ENCODE peak calls at places on chromosomes 1 and 21, in eight cellular contexts. F is CD4-positive, alpha-beta T cell; Y is CD8-positive, alpha-beta memory T cell; J is tibial nerve; T is SK-N-SH; E is cardiac muscle cell; I is naive thymus-derived CD4-positive, alpha-beta T cell; G is upper lobe of left lung. H is an unnamed sample.
A peak's percentile ranks its signal among the peaks of the same experiment; 100 is the strongest.

GRCh38 chr21:31731112-31731801 is 661 bp downstream of the SCAF4 start:
- DNase-seq in E (peak; percentile 44), F (peak; percentile 45), T (peak; percentile 85), Y (peak; percentile 41), I (peak; percentile 60), J (no peak), G (peak; percentile 31), H (peak; percentile 28)

GRCh38 chr1:212712451-212713303 is 13.0 kb upstream of the BATF3 start:
- DNase-seq in T (no peak), G (no peak), Y (no peak), I (no peak), F (no peak), E (peak; percentile 58), J (no peak), H (no peak)

GRCh38 chr1:228021526-228022030 is 14.8 kb downstream of the WNT3A start:
- DNase-seq in T (no peak), F (no peak), I (no peak), Y (no peak), E (no peak), G (no peak), J (no peak), H (no peak)

GRCh38 chr1:221439008-221439733 is 302.7 kb downstream of the DUSP10 start:
- DNase-seq in E (peak; percentile 51), T (no peak), J (no peak), Y (no peak), I (no peak), F (no peak), G (peak; percentile 24), H (peak; percentile 37)

GRCh38 chr1:115969509-115969908 is 6.8 kb upstream of the SLC22A15 start:
- DNase-seq in T (peak; percentile 34), F (no peak), G (no peak), J (no peak), Y (no peak), I (no peak), E (peak; percentile 34), H (no peak)

GRCh38 chr1:230274254-230274653 is 151.9 kb downstream of the PGBD5 start:
- DNase-seq in Y (no peak), T (no peak), F (no peak), G (no peak), I (no peak), E (no peak), J (no peak), H (no peak)

GRCh38 chr1:53949023-53949611 is 3.0 kb downstream of the LRRC42 start:
- DNase-seq in G (no peak), I (no peak), Y (no peak), J (no peak), F (no peak), E (peak; percentile 65), T (peak; percentile 57), H (no peak)

GRCh38 chr1:179826626-179827280 is 50.9 kb downstream of the TOR1AIP2 start:
- DNase-seq in E (no peak), I (no peak), G (no peak), T (no peak), J (no peak), Y (no peak), F (no peak), H (no peak)

GRCh38 chr1:239555350-239555749 is 169.0 kb downstream of the CHRM3 start:
- DNase-seq in F (no peak), J (no peak), Y (no peak), G (no peak), E (no peak), T (no peak), I (no peak), H (no peak)

GRCh38 chr1:239562095-239562494 is 175.7 kb downstream of the CHRM3 start:
- DNase-seq in J (no peak), Y (no peak), I (no peak), F (no peak), G (no peak), E (no peak), T (no peak), H (no peak)

GRCh38 chr1:239558559-239558958 is 172.2 kb downstream of the CHRM3 start:
- DNase-seq in J (no peak), I (no peak), F (no peak), G (no peak), T (no peak), E (no peak), Y (no peak), H (no peak)

GRCh38 chr1:239560921-239561320 is 174.6 kb downstream of the CHRM3 start:
- DNase-seq in J (no peak), F (no peak), Y (no peak), G (no peak), T (no peak), E (no peak), I (no peak), H (no peak)

GRCh38 chr1:239558992-239559391 is 172.6 kb downstream of the CHRM3 start:
- DNase-seq in J (no peak), F (no peak), E (no peak), I (no peak), G (no peak), T (no peak), Y (no peak), H (no peak)
- H3K9me3 ChIP-seq in J (no peaks in the 10 kb centered on the region), F (no peaks in the 10 kb centered on the region), E (no peaks in the 10 kb centered on the region), I (no peaks in the 10 kb centered on the region), G (no peaks in the 10 kb centered on the region), T (no peaks in the 10 kb centered on the region), Y (no peaks in the 10 kb centered on the region), H (no peaks in the 10 kb centered on the region)

GRCh38 chr1:3945916-3946840 is 46.1 kb upstream of the C1orf174 start:
- DNase-seq in F (no peak), Y (no peak), J (no peak), E (no peak), G (no peak), I (no peak), T (no peak), H (no peak)
- H3K9me3 ChIP-seq in F (no peaks in the 10 kb centered on the region), Y (no peaks in the 10 kb centered on the region), J (no peaks in the 10 kb centered on the region), E (no peaks in the 10 kb centered on the region), G (no peaks in the 10 kb centered on the region), I (no peaks in the 10 kb centered on the region), T (no peaks in the 10 kb centered on the region), H (no peaks in the 10 kb centered on the region)

GRCh38 chr1:5298376-5298775 is 644.0 kb downstream of the AJAP1 start:
- DNase-seq in F (no peak), J (no peak), E (no peak), Y (no peak), G (no peak), T (no peak), I (no peak), H (no peak)
- H3K9me3 ChIP-seq in F (no peaks in the 10 kb centered on the region), J (no peaks in the 10 kb centered on the region), E (no peaks in the 10 kb centered on the region), Y (no peaks in the 10 kb centered on the region), G (no peaks in the 10 kb centered on the region), T (no peaks in the 10 kb centered on the region), I (no peaks in the 10 kb centered on the region), H (no peaks in the 10 kb centered on the region)

GRCh38 chr1:76607712-76608111 is 259.6 kb upstream of the ST6GALNAC5 start:
- DNase-seq in F (no peak), Y (no peak), E (no peak), T (no peak), J (no peak), G (no peak), I (no peak), H (no peak)

DNA sequence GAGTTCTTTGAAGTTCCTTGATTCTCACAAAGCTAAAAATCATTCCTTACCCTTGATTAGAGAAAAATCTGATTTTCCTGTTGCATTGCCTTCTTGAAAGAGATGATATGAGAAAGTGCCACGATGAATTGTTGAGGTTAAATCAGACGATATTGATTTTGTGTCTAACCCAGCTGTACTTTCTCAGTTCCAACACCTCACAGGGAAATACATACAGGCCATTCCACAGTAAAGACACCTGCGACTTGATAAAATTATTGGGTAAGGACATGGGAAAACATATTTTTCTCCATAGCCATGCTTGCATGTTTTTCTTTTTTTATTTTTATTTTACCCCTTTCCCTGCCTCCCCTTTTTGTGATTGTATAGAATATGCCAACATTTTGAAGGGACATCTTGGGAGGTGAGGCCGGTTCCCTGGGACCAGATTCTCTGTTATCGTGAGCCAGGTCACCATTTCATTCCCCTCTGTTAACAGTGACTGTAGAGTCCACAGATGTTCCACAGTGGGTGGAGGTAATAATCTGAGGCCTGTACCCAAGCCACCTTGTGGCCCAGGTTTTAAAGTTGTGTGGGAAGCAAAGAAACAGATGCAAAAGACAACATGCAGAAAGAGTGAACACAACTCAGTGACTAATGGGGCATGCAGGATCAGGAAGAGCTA is 255.4 kb upstream of the ST6GALNAC5 start:
- DNase-seq in J (no peak), Y (no peak), G (no peak), I (no peak), T (no peak), F (no peak), E (no peak), H (no peak)
- H3K9me3 ChIP-seq in J (no peaks in the 10 kb centered on the region), Y (no peaks in the 10 kb centered on the region), G (no peaks in the 10 kb centered on the region), I (no peaks in the 10 kb centered on the region), T (no peaks in the 10 kb centered on the region), F (no peaks in the 10 kb centered on the region), E (no peaks in the 10 kb centered on the region), H (no peaks in the 10 kb centered on the region)

DNA sequence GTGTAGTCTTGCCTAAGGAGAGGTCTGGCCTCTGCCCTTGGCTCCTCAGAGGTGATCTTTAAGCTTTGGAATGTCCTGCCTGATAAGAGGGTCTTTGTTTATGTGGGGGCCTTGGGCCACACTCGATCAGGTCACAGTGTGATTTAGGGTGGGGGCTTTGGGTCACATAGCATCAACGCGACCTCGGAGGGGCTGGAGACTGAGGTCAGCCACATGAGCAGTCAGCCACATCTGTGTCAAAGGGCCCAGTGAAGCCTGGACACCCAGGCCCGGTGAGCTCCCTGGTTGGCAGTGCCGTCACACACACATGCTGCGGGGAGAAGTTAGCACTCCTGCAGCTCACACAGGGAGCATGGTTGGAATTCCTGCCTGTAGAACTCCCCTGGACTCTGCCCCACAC is 345.0 kb downstream of the NPHP4 start:
- DNase-seq in Y (no peak), J (no peak), F (no peak), T (no peak), I (no peak), E (no peak), G (no peak), H (no peak)
- H3K9me3 ChIP-seq in Y (no peaks in the 10 kb centered on the region), J (no peaks in the 10 kb centered on the region), F (no peaks in the 10 kb centered on the region), T (no peaks in the 10 kb centered on the region), I (no peaks in the 10 kb centered on the region), E (no peaks in the 10 kb centered on the region), G (peaks cover 5% of the 10 kb centered on the region), H (no peaks in the 10 kb centered on the region)

GRCh38 chr1:247857069-247857985 is at the start of gene TRIM58:
- DNase-seq in E (no peak), G (no peak), F (no peak), J (no peak), Y (no peak), I (no peak), T (peak; percentile 62), H (no peak)

GRCh38 chr1:247849616-247850015 is 7.4 kb upstream of the TRIM58 start:
- DNase-seq in E (no peak), J (no peak), Y (no peak), T (no peak), G (no peak), F (no peak), I (no peak), H (no peak)

GRCh38 chr1:247855911-247856310 is 1.1 kb upstream of the TRIM58 start:
- DNase-seq in J (no peak), T (no peak), F (no peak), E (no peak), I (no peak), Y (no peak), G (no peak), H (no peak)

GRCh38 chr1:247857986-247858356 is 984 bp downstream of the TRIM58 start:
- DNase-seq in I (no peak), Y (no peak), G (no peak), E (no peak), F (no peak), J (no peak), T (no peak), H (no peak)

GRCh38 chr1:247854899-247855545 is 2.0 kb upstream of the TRIM58 start:
- DNase-seq in E (no peak), F (no peak), T (no peak), G (no peak), J (no peak), I (no peak), Y (no peak), H (no peak)
- H3K9me3 ChIP-seq in E (no peaks in the 10 kb centered on the region), F (no peaks in the 10 kb centered on the region), T (no peaks in the 10 kb centered on the region), G (no peaks in the 10 kb centered on the region), J (no peaks in the 10 kb centered on the region), I (no peaks in the 10 kb centered on the region), Y (no peaks in the 10 kb centered on the region), H (no peaks in the 10 kb centered on the region)

H was measured in T-helper 17 cell.